ENCODE peak calls at places on chromosomes 16 and 17, in five cellular contexts. One of them, this sample, is unnamed.

GRCh38 chr17:28384281-28385036 is 13.0 kb downstream of the SARM1 start:
- DNase-seq in neuronal stem cell: no peak
- DNase-seq in T-helper 17 cell: peak
- DNase-seq in astrocyte of the cerebellum: no peak
- DNase-seq in omental fat pad: no peak
- DNase-seq in this sample: no peak

GRCh38 chr16:964696-965395 is 5.9 kb downstream of the LMF1 start:
- DNase-seq in astrocyte of the cerebellum: no peak
- DNase-seq in neuronal stem cell: no peak
- DNase-seq in omental fat pad: no peak
- DNase-seq in T-helper 17 cell: peak
- DNase-seq in this sample: no peak

GRCh38 chr16:1527836-1528811 is 5.3 kb upstream of the TMEM204 start:
- DNase-seq in omental fat pad: no peak
- DNase-seq in T-helper 17 cell: no peak
- DNase-seq in astrocyte of the cerebellum: no peak
- DNase-seq in neuronal stem cell: no peak
- DNase-seq in this sample: no peak

GRCh38 chr16:73172621-73173312 is 124.8 kb upstream of the ZFHX3 start:
- DNase-seq in T-helper 17 cell: no peak
- DNase-seq in omental fat pad: no peak
- DNase-seq in astrocyte of the cerebellum: peak
- DNase-seq in neuronal stem cell: no peak
- DNase-seq in this sample: no peak

GRCh38 chr16:23512168-23512695 is 1.9 kb upstream of the GGA2 start:
- DNase-seq in omental fat pad: no peak
- DNase-seq in T-helper 17 cell: no peak
- DNase-seq in neuronal stem cell: no peak
- DNase-seq in astrocyte of the cerebellum: no peak
- DNase-seq in this sample: no peak

GRCh38 chr16:1261131-1261917 is 5.5 kb downstream of the TPSD1 start:
- DNase-seq in T-helper 17 cell: no peak
- DNase-seq in omental fat pad: no peak
- DNase-seq in neuronal stem cell: no peak
- DNase-seq in astrocyte of the cerebellum: no peak
- DNase-seq in this sample: no peak

GRCh38 chr16:30628628-30629342 is 18.6 kb upstream of the ZNF689 start:
- DNase-seq in neuronal stem cell: peak
- DNase-seq in omental fat pad: peak
- DNase-seq in T-helper 17 cell: peak
- DNase-seq in astrocyte of the cerebellum: peak
- DNase-seq in this sample: peak

GRCh38 chr17:19374136-19374535 is 4.2 kb upstream of the MAPK7 start:
- DNase-seq in omental fat pad: no peak
- DNase-seq in neuronal stem cell: no peak
- DNase-seq in T-helper 17 cell: no peak
- DNase-seq in astrocyte of the cerebellum: no peak
- DNase-seq in this sample: no peak

GRCh38 chr16:11459722-11460121 is 114.5 kb downstream of the RMI2 start:
- DNase-seq in T-helper 17 cell: no peak
- DNase-seq in omental fat pad: no peak
- DNase-seq in astrocyte of the cerebellum: no peak
- DNase-seq in neuronal stem cell: no peak
- DNase-seq in this sample: no peak

GRCh38 chr16:52597772-52598483 is 51.0 kb upstream of the TOX3 start:
- DNase-seq in omental fat pad: no peak
- DNase-seq in astrocyte of the cerebellum: no peak
- DNase-seq in T-helper 17 cell: no peak
- DNase-seq in neuronal stem cell: peak
- DNase-seq in this sample: no peak

GRCh38 chr16:75566889-75567255 is 693 bp downstream of the GABARAPL2 start:
- DNase-seq in omental fat pad: no peak
- DNase-seq in astrocyte of the cerebellum: no peak
- DNase-seq in neuronal stem cell: no peak
- DNase-seq in T-helper 17 cell: peak
- DNase-seq in this sample: no peak

GRCh38 chr16:632486-633335 is 1.9 kb downstream of the WFIKKN1 start:
- DNase-seq in T-helper 17 cell: no peak
- DNase-seq in omental fat pad: no peak
- DNase-seq in neuronal stem cell: no peak
- DNase-seq in astrocyte of the cerebellum: no peak
- DNase-seq in this sample: no peak

GRCh38 chr16:52404546-52404945 is 142.4 kb downstream of the TOX3 start:
- DNase-seq in omental fat pad: no peak
- DNase-seq in neuronal stem cell: no peak
- DNase-seq in astrocyte of the cerebellum: no peak
- DNase-seq in T-helper 17 cell: no peak
- DNase-seq in this sample: no peak

GRCh38 chr17:17204041-17204591 is 2.0 kb downstream of the PLD6 start:
- DNase-seq in neuronal stem cell: no peak
- DNase-seq in astrocyte of the cerebellum: no peak
- DNase-seq in T-helper 17 cell: no peak
- DNase-seq in omental fat pad: no peak
- DNase-seq in this sample: no peak

GRCh38 chr16:1309888-1310831 is 724 bp downstream of the UBE2I start:
- DNase-seq in neuronal stem cell: no peak
- DNase-seq in T-helper 17 cell: peak
- DNase-seq in omental fat pad: peak
- DNase-seq in astrocyte of the cerebellum: peak
- DNase-seq in this sample: no peak

GRCh38 chr17:71970312-71970711 is 150.5 kb upstream of the SOX9 start:
- DNase-seq in astrocyte of the cerebellum: no peak
- DNase-seq in omental fat pad: no peak
- DNase-seq in neuronal stem cell: no peak
- DNase-seq in T-helper 17 cell: no peak
- DNase-seq in this sample: no peak

GRCh38 chr16:73996624-73997339 is 299.8 kb upstream of the PSMD7 start:
- DNase-seq in T-helper 17 cell: no peak
- DNase-seq in neuronal stem cell: no peak
- DNase-seq in omental fat pad: no peak
- DNase-seq in astrocyte of the cerebellum: no peak
- DNase-seq in this sample: no peak

GRCh38 chr17:17749921-17750320 is 68.7 kb downstream of the RAI1 start:
- DNase-seq in neuronal stem cell: peak
- DNase-seq in T-helper 17 cell: peak
- DNase-seq in astrocyte of the cerebellum: no peak
- DNase-seq in omental fat pad: peak
- DNase-seq in this sample: peak

This sample was measured in progenitor cell of endocrine pancreas.